ENCODE peak calls at places on chromosomes 12 and 14, in ten cellular contexts. One of them, this sample, is unnamed.

GRCh38 chr12:54723653-54724256 is 75.6 kb upstream of the DCD start:
- DNase-seq in NCI-H2107: no peak
- DNase-seq in epithelial cell of esophagus: peak; percentile 37
- DNase-seq in AG09309: no peak
- DNase-seq in cardiac muscle cell: peak; percentile 40
- DNase-seq in activated CD4-positive, alpha-beta T cell treated with anti-CD3 and anti-CD28 coated beads, Interleukin-2, amount 50 U/mL, for 4 hours: no peak
- DNase-seq in NCI-H1417: no peak
- DNase-seq in WTC11: no peak
- DNase-seq in NCI-H1092 treated with DMSO at 0.1 percent for 48 hours: peak; percentile 8
- DNase-seq in SK-N-DZ: no peak
- DNase-seq in this sample: peak; percentile 31

GRCh38 chr14:93970589-93970966 is 5.8 kb downstream of the ASB2 start:
- DNase-seq in AG09309: no peak
- DNase-seq in NCI-H1417: peak; percentile 31
- DNase-seq in SK-N-DZ: no peak
- DNase-seq in cardiac muscle cell: no peak
- DNase-seq in NCI-H2107: no peak
- DNase-seq in activated CD4-positive, alpha-beta T cell treated with anti-CD3 and anti-CD28 coated beads, Interleukin-2, amount 50 U/mL, for 4 hours: peak; percentile 71
- DNase-seq in epithelial cell of esophagus: peak; percentile 46
- DNase-seq in NCI-H1092 treated with DMSO at 0.1 percent for 48 hours: peak; percentile 35
- DNase-seq in WTC11: no peak
- DNase-seq in this sample: no peak

GRCh38 chr12:100346660-100347059 is 10.2 kb upstream of the SLC17A8 start:
- DNase-seq in NCI-H1417: no peak
- DNase-seq in NCI-H1092 treated with DMSO at 0.1 percent for 48 hours: no peak
- DNase-seq in cardiac muscle cell: peak; percentile 32
- DNase-seq in NCI-H2107: no peak
- DNase-seq in SK-N-DZ: no peak
- DNase-seq in activated CD4-positive, alpha-beta T cell treated with anti-CD3 and anti-CD28 coated beads, Interleukin-2, amount 50 U/mL, for 4 hours: no peak
- DNase-seq in WTC11: no peak
- DNase-seq in AG09309: no peak
- DNase-seq in epithelial cell of esophagus: no peak
- DNase-seq in this sample: peak; percentile 15

GRCh38 chr12:80400591-80400991 is 43.4 kb upstream of the PTPRQ start:
- DNase-seq in WTC11: peak; percentile 15
- DNase-seq in AG09309: no peak
- DNase-seq in cardiac muscle cell: peak; percentile 40
- DNase-seq in epithelial cell of esophagus: no peak
- DNase-seq in activated CD4-positive, alpha-beta T cell treated with anti-CD3 and anti-CD28 coated beads, Interleukin-2, amount 50 U/mL, for 4 hours: no peak
- DNase-seq in NCI-H1417: no peak
- DNase-seq in NCI-H1092 treated with DMSO at 0.1 percent for 48 hours: no peak
- DNase-seq in NCI-H2107: no peak
- DNase-seq in SK-N-DZ: peak; percentile 20
- DNase-seq in this sample: no peak

GRCh38 chr12:52686063-52686462 is 5.9 kb upstream of the KRT1 start:
- DNase-seq in AG09309: no peak
- DNase-seq in NCI-H1417: no peak
- DNase-seq in activated CD4-positive, alpha-beta T cell treated with anti-CD3 and anti-CD28 coated beads, Interleukin-2, amount 50 U/mL, for 4 hours: no peak
- DNase-seq in WTC11: no peak
- DNase-seq in epithelial cell of esophagus: no peak
- DNase-seq in SK-N-DZ: no peak
- DNase-seq in cardiac muscle cell: no peak
- DNase-seq in NCI-H1092 treated with DMSO at 0.1 percent for 48 hours: no peak
- DNase-seq in NCI-H2107: no peak
- DNase-seq in this sample: no peak

GRCh38 chr14:26531894-26532293 is 65.9 kb downstream of the NOVA1 start:
- DNase-seq in activated CD4-positive, alpha-beta T cell treated with anti-CD3 and anti-CD28 coated beads, Interleukin-2, amount 50 U/mL, for 4 hours: no peak
- DNase-seq in NCI-H1417: no peak
- DNase-seq in SK-N-DZ: no peak
- DNase-seq in epithelial cell of esophagus: peak; percentile 62
- DNase-seq in WTC11: no peak
- DNase-seq in NCI-H1092 treated with DMSO at 0.1 percent for 48 hours: no peak
- DNase-seq in AG09309: no peak
- DNase-seq in cardiac muscle cell: peak; percentile 79
- DNase-seq in NCI-H2107: no peak
- DNase-seq in this sample: peak; percentile 53

GRCh38 chr12:30399859-30400258 is 295.8 kb downstream of the IPO8 start:
- DNase-seq in NCI-H1092 treated with DMSO at 0.1 percent for 48 hours: no peak
- DNase-seq in cardiac muscle cell: no peak
- DNase-seq in WTC11: no peak
- DNase-seq in epithelial cell of esophagus: no peak
- DNase-seq in NCI-H1417: no peak
- DNase-seq in SK-N-DZ: no peak
- DNase-seq in AG09309: no peak
- DNase-seq in activated CD4-positive, alpha-beta T cell treated with anti-CD3 and anti-CD28 coated beads, Interleukin-2, amount 50 U/mL, for 4 hours: no peak
- DNase-seq in NCI-H2107: no peak
- DNase-seq in this sample: no peak

GRCh38 chr14:95480109-95480886 is 36.2 kb downstream of the SYNE3 start:
- DNase-seq in AG09309: peak; percentile 28
- DNase-seq in WTC11: no peak
- DNase-seq in activated CD4-positive, alpha-beta T cell treated with anti-CD3 and anti-CD28 coated beads, Interleukin-2, amount 50 U/mL, for 4 hours: peak; percentile 11
- DNase-seq in cardiac muscle cell: peak; percentile 28
- DNase-seq in SK-N-DZ: no peak
- DNase-seq in NCI-H1417: no peak
- DNase-seq in NCI-H1092 treated with DMSO at 0.1 percent for 48 hours: no peak
- DNase-seq in NCI-H2107: no peak
- DNase-seq in epithelial cell of esophagus: no peak
- DNase-seq in this sample: peak; percentile 83

GRCh38 chr12:116861331-116861730 is 19.9 kb downstream of the HRK start:
- DNase-seq in WTC11: no peak
- DNase-seq in NCI-H1417: no peak
- DNase-seq in epithelial cell of esophagus: no peak
- DNase-seq in NCI-H2107: no peak
- DNase-seq in AG09309: peak; percentile 39
- DNase-seq in SK-N-DZ: no peak
- DNase-seq in cardiac muscle cell: peak; percentile 67
- DNase-seq in NCI-H1092 treated with DMSO at 0.1 percent for 48 hours: no peak
- DNase-seq in activated CD4-positive, alpha-beta T cell treated with anti-CD3 and anti-CD28 coated beads, Interleukin-2, amount 50 U/mL, for 4 hours: no peak
- DNase-seq in this sample: peak; percentile 77

GRCh38 chr12:3532931-3533702 is 42.1 kb downstream of the PRMT8 start:
- DNase-seq in WTC11: no peak
- DNase-seq in NCI-H1417: no peak
- DNase-seq in NCI-H1092 treated with DMSO at 0.1 percent for 48 hours: no peak
- DNase-seq in cardiac muscle cell: no peak
- DNase-seq in activated CD4-positive, alpha-beta T cell treated with anti-CD3 and anti-CD28 coated beads, Interleukin-2, amount 50 U/mL, for 4 hours: no peak
- DNase-seq in SK-N-DZ: no peak
- DNase-seq in epithelial cell of esophagus: no peak
- DNase-seq in NCI-H2107: no peak
- DNase-seq in AG09309: no peak
- DNase-seq in this sample: no peak

GRCh38 chr12:68792952-68793351 is 15.0 kb upstream of the MDM2 start:
- DNase-seq in SK-N-DZ: peak; percentile 29
- DNase-seq in activated CD4-positive, alpha-beta T cell treated with anti-CD3 and anti-CD28 coated beads, Interleukin-2, amount 50 U/mL, for 4 hours: no peak
- DNase-seq in epithelial cell of esophagus: peak; percentile 55
- DNase-seq in cardiac muscle cell: peak; percentile 43
- DNase-seq in AG09309: no peak
- DNase-seq in NCI-H1092 treated with DMSO at 0.1 percent for 48 hours: no peak
- DNase-seq in NCI-H2107: no peak
- DNase-seq in NCI-H1417: peak; percentile 17
- DNase-seq in WTC11: no peak
- DNase-seq in this sample: peak; percentile 49

GRCh38 chr12:55727643-55728184 is 1.1 kb downstream of the CD63 start:
- DNase-seq in NCI-H1092 treated with DMSO at 0.1 percent for 48 hours: no peak
- DNase-seq in NCI-H1417: peak; percentile 58
- DNase-seq in epithelial cell of esophagus: no peak
- DNase-seq in activated CD4-positive, alpha-beta T cell treated with anti-CD3 and anti-CD28 coated beads, Interleukin-2, amount 50 U/mL, for 4 hours: no peak
- DNase-seq in cardiac muscle cell: peak; percentile 71
- DNase-seq in AG09309: no peak
- DNase-seq in WTC11: no peak
- DNase-seq in SK-N-DZ: no peak
- DNase-seq in NCI-H2107: no peak
- DNase-seq in this sample: peak; percentile 66

GRCh38 chr14:67426161-67426560 is 14.2 kb upstream of the PLEK2 start:
- DNase-seq in SK-N-DZ: no peak
- DNase-seq in WTC11: no peak
- DNase-seq in NCI-H1417: no peak
- DNase-seq in NCI-H2107: peak; percentile 26
- DNase-seq in cardiac muscle cell: no peak
- DNase-seq in AG09309: no peak
- DNase-seq in NCI-H1092 treated with DMSO at 0.1 percent for 48 hours: peak; percentile 18
- DNase-seq in epithelial cell of esophagus: no peak
- DNase-seq in activated CD4-positive, alpha-beta T cell treated with anti-CD3 and anti-CD28 coated beads, Interleukin-2, amount 50 U/mL, for 4 hours: no peak
- DNase-seq in this sample: no peak

GRCh38 chr14:80491131-80491530 is 279.8 kb upstream of the DIO2 start:
- DNase-seq in activated CD4-positive, alpha-beta T cell treated with anti-CD3 and anti-CD28 coated beads, Interleukin-2, amount 50 U/mL, for 4 hours: no peak
- DNase-seq in epithelial cell of esophagus: no peak
- DNase-seq in NCI-H2107: no peak
- DNase-seq in AG09309: peak; percentile 54
- DNase-seq in WTC11: peak; percentile 20
- DNase-seq in SK-N-DZ: no peak
- DNase-seq in NCI-H1417: peak; percentile 28
- DNase-seq in NCI-H1092 treated with DMSO at 0.1 percent for 48 hours: no peak
- DNase-seq in cardiac muscle cell: peak; percentile 54
- DNase-seq in this sample: peak; percentile 64

GRCh38 chr12:48351022-48351708 is 446 bp upstream of the ZNF641 start:
- DNase-seq in NCI-H1092 treated with DMSO at 0.1 percent for 48 hours: no peak
- DNase-seq in activated CD4-positive, alpha-beta T cell treated with anti-CD3 and anti-CD28 coated beads, Interleukin-2, amount 50 U/mL, for 4 hours: no peak
- DNase-seq in AG09309: peak; percentile 39
- DNase-seq in WTC11: peak; percentile 67
- DNase-seq in epithelial cell of esophagus: peak; percentile 65
- DNase-seq in NCI-H2107: no peak
- DNase-seq in SK-N-DZ: peak; percentile 68
- DNase-seq in NCI-H1417: peak; percentile 90
- DNase-seq in cardiac muscle cell: peak; percentile 95
- DNase-seq in this sample: peak; percentile 41

GRCh38 chr12:108214486-108214885 is 85.4 kb downstream of the WSCD2 start:
- DNase-seq in activated CD4-positive, alpha-beta T cell treated with anti-CD3 and anti-CD28 coated beads, Interleukin-2, amount 50 U/mL, for 4 hours: no peak
- DNase-seq in AG09309: no peak
- DNase-seq in WTC11: peak; percentile 76
- DNase-seq in SK-N-DZ: no peak
- DNase-seq in NCI-H1092 treated with DMSO at 0.1 percent for 48 hours: no peak
- DNase-seq in cardiac muscle cell: peak; percentile 36
- DNase-seq in epithelial cell of esophagus: peak; percentile 25
- DNase-seq in NCI-H2107: no peak
- DNase-seq in NCI-H1417: no peak
- DNase-seq in this sample: peak; percentile 27

GRCh38 chr14:95273041-95273978 is 46.4 kb downstream of the CLMN start:
- DNase-seq in epithelial cell of esophagus: no peak
- DNase-seq in cardiac muscle cell: no peak
- DNase-seq in WTC11: no peak
- DNase-seq in NCI-H2107: no peak
- DNase-seq in activated CD4-positive, alpha-beta T cell treated with anti-CD3 and anti-CD28 coated beads, Interleukin-2, amount 50 U/mL, for 4 hours: no peak
- DNase-seq in AG09309: no peak
- DNase-seq in SK-N-DZ: no peak
- DNase-seq in NCI-H1417: no peak
- DNase-seq in NCI-H1092 treated with DMSO at 0.1 percent for 48 hours: no peak
- DNase-seq in this sample: no peak

GRCh38 chr12:46452776-46453175 is 80.2 kb upstream of the SLC38A2 start:
- DNase-seq in WTC11: no peak
- DNase-seq in NCI-H1092 treated with DMSO at 0.1 percent for 48 hours: no peak
- DNase-seq in NCI-H1417: no peak
- DNase-seq in activated CD4-positive, alpha-beta T cell treated with anti-CD3 and anti-CD28 coated beads, Interleukin-2, amount 50 U/mL, for 4 hours: no peak
- DNase-seq in cardiac muscle cell: no peak
- DNase-seq in epithelial cell of esophagus: peak; percentile 47
- DNase-seq in SK-N-DZ: no peak
- DNase-seq in NCI-H2107: no peak
- DNase-seq in AG09309: no peak
- DNase-seq in this sample: no peak

GRCh38 chr12:219891-220352 is 6.0 kb upstream of the SLC6A12 start:
- DNase-seq in NCI-H1417: peak; percentile 46
- DNase-seq in activated CD4-positive, alpha-beta T cell treated with anti-CD3 and anti-CD28 coated beads, Interleukin-2, amount 50 U/mL, for 4 hours: no peak
- DNase-seq in cardiac muscle cell: peak; percentile 51
- DNase-seq in WTC11: peak; percentile 97
- DNase-seq in SK-N-DZ: peak; percentile 74
- DNase-seq in epithelial cell of esophagus: peak; percentile 11
- DNase-seq in AG09309: no peak
- DNase-seq in NCI-H1092 treated with DMSO at 0.1 percent for 48 hours: peak; percentile 71
- DNase-seq in NCI-H2107: peak; percentile 70
- DNase-seq in this sample: peak; percentile 35

GRCh38 chr14:70821916-70822705 is 12.8 kb upstream of the MAP3K9 start:
- DNase-seq in WTC11: peak; percentile 60
- DNase-seq in SK-N-DZ: peak; percentile 46
- DNase-seq in AG09309: peak; percentile 13
- DNase-seq in NCI-H2107: no peak
- DNase-seq in activated CD4-positive, alpha-beta T cell treated with anti-CD3 and anti-CD28 coated beads, Interleukin-2, amount 50 U/mL, for 4 hours: peak; percentile 49
- DNase-seq in NCI-H1417: peak; percentile 85
- DNase-seq in NCI-H1092 treated with DMSO at 0.1 percent for 48 hours: peak; percentile 32
- DNase-seq in epithelial cell of esophagus: peak; percentile 54
- DNase-seq in cardiac muscle cell: peak; percentile 75
- DNase-seq in this sample: peak; percentile 69

GRCh38 chr14:78530078-78530477 is 359.9 kb downstream of the NRXN3 start:
- DNase-seq in AG09309: no peak
- DNase-seq in WTC11: peak; percentile 69
- DNase-seq in NCI-H1417: no peak
- DNase-seq in NCI-H2107: no peak
- DNase-seq in activated CD4-positive, alpha-beta T cell treated with anti-CD3 and anti-CD28 coated beads, Interleukin-2, amount 50 U/mL, for 4 hours: no peak
- DNase-seq in NCI-H1092 treated with DMSO at 0.1 percent for 48 hours: no peak
- DNase-seq in SK-N-DZ: no peak
- DNase-seq in epithelial cell of esophagus: peak; percentile 45
- DNase-seq in cardiac muscle cell: peak; percentile 2
- DNase-seq in this sample: no peak

GRCh38 chr14:95069547-95069946 is 87.8 kb downstream of the DICER1 start:
- DNase-seq in WTC11: no peak
- DNase-seq in AG09309: no peak
- DNase-seq in activated CD4-positive, alpha-beta T cell treated with anti-CD3 and anti-CD28 coated beads, Interleukin-2, amount 50 U/mL, for 4 hours: no peak
- DNase-seq in SK-N-DZ: no peak
- DNase-seq in NCI-H1417: no peak
- DNase-seq in epithelial cell of esophagus: no peak
- DNase-seq in cardiac muscle cell: no peak
- DNase-seq in NCI-H2107: no peak
- DNase-seq in NCI-H1092 treated with DMSO at 0.1 percent for 48 hours: no peak
- DNase-seq in this sample: no peak

GRCh38 chr12:1760566-1761382 is 59.6 kb upstream of the LRTM2 start:
- DNase-seq in WTC11: no peak
- DNase-seq in NCI-H2107: no peak
- DNase-seq in AG09309: no peak
- DNase-seq in NCI-H1092 treated with DMSO at 0.1 percent for 48 hours: no peak
- DNase-seq in epithelial cell of esophagus: peak; percentile 35
- DNase-seq in cardiac muscle cell: peak; percentile 43
- DNase-seq in activated CD4-positive, alpha-beta T cell treated with anti-CD3 and anti-CD28 coated beads, Interleukin-2, amount 50 U/mL, for 4 hours: no peak
- DNase-seq in SK-N-DZ: no peak
- DNase-seq in NCI-H1417: no peak
- DNase-seq in this sample: peak; percentile 89

GRCh38 chr12:62192486-62193250 is 67.5 kb upstream of the USP15 start:
- DNase-seq in NCI-H2107: peak; percentile 65
- DNase-seq in activated CD4-positive, alpha-beta T cell treated with anti-CD3 and anti-CD28 coated beads, Interleukin-2, amount 50 U/mL, for 4 hours: peak; percentile 15
- DNase-seq in cardiac muscle cell: peak; percentile 92
- DNase-seq in NCI-H1092 treated with DMSO at 0.1 percent for 48 hours: peak; percentile 67
- DNase-seq in NCI-H1417: peak; percentile 87
- DNase-seq in WTC11: peak; percentile 62
- DNase-seq in AG09309: peak; percentile 61
- DNase-seq in epithelial cell of esophagus: peak; percentile 80
- DNase-seq in SK-N-DZ: peak; percentile 90
- DNase-seq in this sample: peak; percentile 92

GRCh38 chr12:38669530-38669929 is 235.9 kb downstream of the CPNE8 start:
- DNase-seq in epithelial cell of esophagus: no peak
- DNase-seq in activated CD4-positive, alpha-beta T cell treated with anti-CD3 and anti-CD28 coated beads, Interleukin-2, amount 50 U/mL, for 4 hours: no peak
- DNase-seq in NCI-H1417: no peak
- DNase-seq in cardiac muscle cell: peak; percentile 77
- DNase-seq in SK-N-DZ: no peak
- DNase-seq in AG09309: no peak
- DNase-seq in NCI-H2107: no peak
- DNase-seq in WTC11: no peak
- DNase-seq in NCI-H1092 treated with DMSO at 0.1 percent for 48 hours: no peak
- DNase-seq in this sample: no peak

GRCh38 chr14:77003960-77004710 is 24.4 kb downstream of the IRF2BPL start:
- DNase-seq in SK-N-DZ: no peak
- DNase-seq in epithelial cell of esophagus: peak; percentile 47
- DNase-seq in AG09309: peak; percentile 25
- DNase-seq in cardiac muscle cell: peak; percentile 55
- DNase-seq in WTC11: no peak
- DNase-seq in activated CD4-positive, alpha-beta T cell treated with anti-CD3 and anti-CD28 coated beads, Interleukin-2, amount 50 U/mL, for 4 hours: no peak
- DNase-seq in NCI-H2107: no peak
- DNase-seq in NCI-H1417: no peak
- DNase-seq in NCI-H1092 treated with DMSO at 0.1 percent for 48 hours: no peak
- DNase-seq in this sample: no peak

GRCh38 chr12:43090981-43091380 is 461.0 kb downstream of the ADAMTS20 start:
- DNase-seq in NCI-H2107: no peak
- DNase-seq in activated CD4-positive, alpha-beta T cell treated with anti-CD3 and anti-CD28 coated beads, Interleukin-2, amount 50 U/mL, for 4 hours: no peak
- DNase-seq in AG09309: no peak
- DNase-seq in cardiac muscle cell: no peak
- DNase-seq in NCI-H1417: no peak
- DNase-seq in epithelial cell of esophagus: no peak
- DNase-seq in WTC11: no peak
- DNase-seq in NCI-H1092 treated with DMSO at 0.1 percent for 48 hours: no peak
- DNase-seq in SK-N-DZ: no peak
- DNase-seq in this sample: no peak

GRCh38 chr12:95699579-95699978 is 91.0 kb downstream of the NTN4 start:
- DNase-seq in SK-N-DZ: no peak
- DNase-seq in cardiac muscle cell: no peak
- DNase-seq in NCI-H1092 treated with DMSO at 0.1 percent for 48 hours: no peak
- DNase-seq in activated CD4-positive, alpha-beta T cell treated with anti-CD3 and anti-CD28 coated beads, Interleukin-2, amount 50 U/mL, for 4 hours: no peak
- DNase-seq in WTC11: no peak
- DNase-seq in AG09309: no peak
- DNase-seq in NCI-H1417: no peak
- DNase-seq in NCI-H2107: no peak
- DNase-seq in epithelial cell of esophagus: no peak
- DNase-seq in this sample: no peak

This sample was measured in foreskin fibroblast.